ENCODE peak calls at places on chromosome 15, in four cellular contexts. D is mammary epithelial cell, T is GM12865, H is cardiac fibroblast. U is an unnamed sample.

GRCh38 chr15:67832031-67832551 is 6.8 kb downstream of the SKOR1 start:
- DNase-seq in H (peak), D (no peak), T (peak), U (peak)

GRCh38 chr15:38878026-38878425 is 313.4 kb upstream of the RASGRP1 start:
- DNase-seq in T (no peak), H (no peak), D (no peak), U (no peak)

GRCh38 chr15:101014921-101015841 is 96.0 kb downstream of the LRRK1 start:
- DNase-seq in H (peak), T (peak), D (peak), U (peak)

GRCh38 chr15:90545095-90545494 is 15.4 kb downstream of the CRTC3 start:
- DNase-seq in H (no peak), D (no peak), T (no peak), U (no peak)

GRCh38 chr15:101578443-101578894 is 73.7 kb downstream of the TM2D3 start:
- DNase-seq in H (peak), T (peak), D (peak), U (peak)

GRCh38 chr15:40367673-40368611 is 9.9 kb downstream of the DISP2 start:
- DNase-seq in H (peak), T (peak), D (peak), U (peak)

GRCh38 chr15:69807752-69808151 is 290.0 kb downstream of the TLE3 start:
- DNase-seq in H (peak), D (peak), T (no peak), U (no peak)

GRCh38 chr15:63439536-63440264 is 58.1 kb upstream of the CA12 start:
- DNase-seq in T (no peak), H (no peak), D (no peak), U (no peak)

GRCh38 chr15:38555686-38556334 is 8.8 kb downstream of the RASGRP1 start:
- DNase-seq in D (no peak), H (no peak), T (peak), U (no peak)

GRCh38 chr15:47717036-47717611 is at the start of gene SEMA6D:
- DNase-seq in D (peak), T (no peak), H (peak), U (peak)

GRCh38 chr15:38683382-38684242 is 119.0 kb upstream of the RASGRP1 start:
- DNase-seq in T (peak), D (peak), H (peak), U (peak)

GRCh38 chr15:83208357-83208661 is 686 bp upstream of the HDGFL3 start:
- DNase-seq in H (no peak), T (no peak), D (no peak), U (no peak)

GRCh38 chr15:70278644-70279043 is 180.9 kb upstream of the TLE3 start:
- DNase-seq in D (no peak), T (no peak), H (no peak), U (no peak)

GRCh38 chr15:87294854-87295253 is 961.7 kb downstream of the NTRK3 start:
- DNase-seq in H (no peak), T (no peak), D (no peak), U (no peak)

GRCh38 chr15:67927501-67928156 is 87.8 kb upstream of the RNU6-1 start:
- DNase-seq in D (no peak), T (no peak), H (peak), U (peak)

GRCh38 chr15:71294636-71295241 is 179.5 kb downstream of the THSD4 start:
- DNase-seq in H (peak), T (no peak), D (peak), U (no peak)

GRCh38 chr15:75532413-75533250 is 46.5 kb downstream of the PTPN9 start:
- DNase-seq in D (peak), H (peak), T (peak), U (peak)

GRCh38 chr15:88791637-88792036 is 11.6 kb upstream of the ACAN start:
- DNase-seq in T (no peak), D (peak), H (no peak), U (no peak)

GRCh38 chr15:63461230-63461629 is 43.2 kb upstream of the USP3 start:
- DNase-seq in H (no peak), D (no peak), T (no peak), U (peak)

GRCh38 chr15:70857547-70858265 is 3.7 kb upstream of the LARP6 start:
- DNase-seq in T (no peak), H (peak), D (no peak), U (peak)

GRCh38 chr15:80891006-80891405 is 98.6 kb downstream of the MESD start:
- DNase-seq in T (no peak), D (no peak), H (no peak), U (no peak)

GRCh38 chr15:90162956-90163355 is 38.2 kb upstream of the SEMA4B start:
- DNase-seq in H (no peak), T (no peak), D (no peak), U (no peak)

GRCh38 chr15:92101706-92102434 is 248.4 kb downstream of the SLCO3A1 start:
- DNase-seq in H (no peak), D (no peak), T (peak), U (no peak)

GRCh38 chr15:69623521-69624513 is 171.2 kb downstream of the RPLP1 start:
- DNase-seq in H (no peak), T (no peak), D (peak), U (no peak)

GRCh38 chr15:39230205-39230916 is 350.5 kb upstream of the THBS1 start:
- DNase-seq in H (peak), D (no peak), T (no peak), U (no peak)

GRCh38 chr15:90154861-90155626 is 46.1 kb upstream of the SEMA4B start:
- DNase-seq in H (peak), D (peak), T (no peak), U (no peak)

GRCh38 chr15:45871121-45871855 is 236.5 kb downstream of the SQOR start:
- DNase-seq in T (no peak), D (peak), H (no peak), U (no peak)

GRCh38 chr15:39131605-39132004 is 449.3 kb upstream of the THBS1 start:
- DNase-seq in D (no peak), T (no peak), H (no peak), U (no peak)

GRCh38 chr15:63820210-63820609 is 13.5 kb downstream of the HERC1 start:
- DNase-seq in T (no peak), H (no peak), D (no peak), U (no peak)

GRCh38 chr15:94008101-94009080 is 223.0 kb upstream of the MCTP2 start:
- DNase-seq in T (no peak), D (no peak), H (no peak), U (peak)

GRCh38 chr15:59157398-59157797 is 49.2 kb upstream of the LDHAL6B start:
- DNase-seq in D (no peak), T (no peak), H (no peak), U (no peak)

GRCh38 chr15:84840255-84840654 is 23.1 kb downstream of the ALPK3 start:
- DNase-seq in T (no peak), D (no peak), H (no peak), U (no peak)
- H3K4me3 ChIP-seq in T (no peak), D (no peak), H (no peak), U (no peak)

GRCh38 chr15:79769933-79770332 is 126.9 kb downstream of the MTHFS start:
- DNase-seq in D (no peak), T (no peak), H (no peak), U (no peak)

DNA sequence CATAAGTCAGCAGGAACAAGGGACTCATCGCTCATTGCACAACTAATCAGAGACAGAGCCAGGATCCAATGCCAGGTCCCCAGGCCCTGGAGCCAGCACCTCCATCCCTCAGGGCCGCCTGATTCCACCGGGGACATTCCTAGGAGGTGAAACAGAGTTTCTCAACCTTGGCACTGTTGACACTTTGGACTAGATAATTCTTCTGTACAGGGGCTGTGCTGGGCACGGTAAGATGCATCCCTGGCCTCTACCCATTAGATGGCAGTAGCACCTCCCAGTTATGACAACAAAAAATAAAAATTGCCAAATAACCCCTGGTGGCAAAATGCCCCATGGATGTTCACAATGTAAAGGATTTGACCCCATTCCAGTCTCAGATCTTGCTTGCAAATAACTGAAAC is 127.7 kb downstream of the MTHFS start:
- DNase-seq in T (peak), H (peak), D (peak), U (peak)
- TF ChIP-seq CTCF in T (peak), H (peak), D (peak), U (peak)

GRCh38 chr15:31360158-31360561 is 33.5 kb downstream of the KLF13 start:
- DNase-seq in T (no peak), H (no peak), D (no peak), U (no peak)
- H3K4me3 ChIP-seq in T (peak), H (no peak), D (no peak), U (no peak)

GRCh38 chr15:51403072-51403878 is 61.8 kb downstream of the GLDN start:
- DNase-seq in T (peak), D (peak), H (peak), U (peak)

GRCh38 chr15:51398676-51399075 is 57.2 kb downstream of the GLDN start:
- DNase-seq in D (no peak), H (no peak), T (no peak), U (no peak)

GRCh38 chr15:51401065-51401780 is 59.8 kb downstream of the GLDN start:
- DNase-seq in H (no peak), T (no peak), D (no peak), U (no peak)

GRCh38 chr15:51403946-51404695 is 62.7 kb downstream of the GLDN start:
- DNase-seq in T (no peak), D (no peak), H (no peak), U (no peak)

DNA sequence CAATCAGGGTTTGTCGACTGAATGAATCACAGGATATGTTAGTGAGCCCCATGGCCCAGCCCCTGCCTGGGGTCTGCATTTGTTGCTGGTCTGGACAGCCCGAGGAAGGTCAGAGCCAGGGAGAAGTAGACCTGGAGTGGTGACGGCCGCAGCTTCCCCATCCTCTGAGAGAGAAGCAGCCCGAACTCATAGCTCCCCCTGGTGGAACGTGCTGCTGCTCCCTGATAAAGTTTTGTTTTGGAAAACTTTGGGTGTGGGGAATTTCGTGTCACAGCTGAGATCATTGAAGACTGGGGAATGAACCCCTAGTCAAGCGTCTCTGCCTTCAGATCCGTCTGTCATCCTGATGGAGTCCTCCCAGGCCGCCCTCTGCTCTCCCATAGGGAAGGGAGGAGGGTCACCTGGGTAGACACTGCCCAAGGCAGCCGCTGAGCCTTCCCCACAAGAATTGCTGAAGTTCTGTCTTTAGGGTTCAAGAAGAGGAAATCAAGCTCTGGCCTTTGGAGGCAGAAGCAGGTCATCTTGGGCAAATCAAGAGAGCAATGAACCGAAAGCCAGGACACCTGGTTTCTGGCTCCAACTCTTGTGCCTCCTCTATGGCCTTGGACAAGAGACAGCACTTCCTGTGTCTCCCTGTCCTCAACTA is 60.5 kb downstream of the GLDN start:
- DNase-seq in D (no peak), H (peak), T (peak), U (peak)
- TF ChIP-seq CTCF in D (peak), H (peak), T (peak), U (peak)

GRCh38 chr15:73750951-73751350 is 2.2 kb downstream of the INSYN1 start:
- DNase-seq in H (no peak), T (no peak), D (no peak), U (no peak)

GRCh38 chr15:73752817-73753214 is 335 bp downstream of the INSYN1 start:
- DNase-seq in D (no peak), H (peak), T (no peak), U (peak)

GRCh38 chr15:73753250-73754130 is at the start of gene INSYN1:
- DNase-seq in D (no peak), H (peak), T (no peak), U (peak)

GRCh38 chr15:73751481-73751880 is 1.7 kb downstream of the INSYN1 start:
- DNase-seq in T (no peak), H (no peak), D (no peak), U (no peak)

GRCh38 chr15:73751896-73752816 is 995 bp downstream of the INSYN1 start:
- DNase-seq in T (no peak), D (no peak), H (no peak), U (peak)
- H3K4me3 ChIP-seq in T (no peak), D (peak), H (peak), U (peak)

DNA sequence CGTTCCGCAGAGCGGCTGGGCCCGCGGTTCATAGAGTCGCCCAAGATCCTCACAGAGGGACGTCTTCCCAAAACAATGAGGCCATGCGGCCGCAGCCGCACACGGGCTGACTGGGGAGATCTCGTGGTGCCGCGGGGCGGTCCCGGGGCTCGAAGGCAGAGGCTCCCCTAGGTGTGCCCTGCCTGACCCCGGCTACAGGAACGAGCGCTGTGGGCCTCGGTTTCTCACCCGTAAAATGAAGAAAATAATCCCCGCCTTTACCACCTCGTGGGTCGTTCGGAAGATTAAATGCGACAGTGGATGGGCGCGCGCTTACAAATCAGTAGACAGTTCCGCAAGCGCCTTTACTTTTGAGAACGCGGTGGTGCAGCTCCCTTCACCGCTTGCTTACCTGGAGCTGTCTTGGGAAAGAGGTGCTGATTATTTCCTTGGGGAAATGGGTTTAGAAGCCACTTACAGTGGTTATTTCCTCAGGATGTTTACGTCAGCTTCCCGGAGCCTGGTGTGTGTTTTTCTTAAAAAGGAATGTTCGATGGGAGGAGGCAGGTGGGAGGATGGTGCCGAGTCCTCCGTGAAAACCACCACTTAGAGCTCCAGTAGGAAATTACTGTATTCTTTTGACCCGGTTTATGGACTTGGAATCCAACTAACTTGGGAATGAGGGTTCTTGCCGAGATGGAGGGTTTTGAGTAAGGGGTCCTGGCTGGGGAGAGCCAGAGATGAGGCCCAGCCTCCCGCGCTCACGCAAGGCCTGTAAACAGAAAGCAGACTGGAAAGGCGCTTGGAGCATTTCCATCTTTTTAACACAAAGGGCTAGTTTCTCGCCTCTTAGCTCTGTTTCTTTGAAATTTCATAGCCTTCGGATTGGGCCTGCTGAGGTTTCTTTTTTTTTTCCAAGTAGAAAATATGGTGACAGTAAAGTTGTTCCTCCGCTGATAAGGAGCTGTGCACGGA is 2.0 kb upstream of the MEX3B start:
- DNase-seq in T (no peak), D (peak), H (peak), U (peak)
- TF ChIP-seq CTCF in T (no peak), D (no peak), H (no peak), U (no peak)

U was measured in cardiac muscle cell.